ENCODE peak calls at places on chromosome 1, in nine cellular contexts. One of them, this sample, is unnamed. For H3K4me1, the result is how much of the 10 kb centered on the place peaks cover.

GRCh38 chr1:228517655-228518054 is 30.5 kb downstream of the RNF187 start:
- DNase-seq in psoas muscle: no peak
- DNase-seq in gastrocnemius medialis: no peak
- DNase-seq in cardiac muscle cell: no peak
- DNase-seq in tibial artery: no peak
- DNase-seq in ovary: no peak
- DNase-seq in neural progenitor cell: no peak
- DNase-seq in fibroblast of lung: no peak
- DNase-seq in tibial nerve: no peak
- DNase-seq in this sample: no peak

GRCh38 chr1:21149430-21149861 is 27.3 kb downstream of the EIF4G3 start:
- DNase-seq in tibial artery: no peak
- DNase-seq in fibroblast of lung: peak
- DNase-seq in gastrocnemius medialis: no peak
- DNase-seq in neural progenitor cell: no peak
- DNase-seq in ovary: no peak
- DNase-seq in psoas muscle: no peak
- DNase-seq in tibial nerve: no peak
- DNase-seq in cardiac muscle cell: no peak
- DNase-seq in this sample: peak

GRCh38 chr1:110645962-110646735 is 28.6 kb downstream of the KCNA3 start:
- DNase-seq in tibial nerve: no peak
- DNase-seq in cardiac muscle cell: no peak
- DNase-seq in fibroblast of lung: peak
- DNase-seq in neural progenitor cell: no peak
- DNase-seq in ovary: no peak
- DNase-seq in tibial artery: no peak
- DNase-seq in gastrocnemius medialis: no peak
- DNase-seq in psoas muscle: no peak
- DNase-seq in this sample: no peak

GRCh38 chr1:118688891-118689290 is 299.3 kb downstream of the TBX15 start:
- DNase-seq in tibial artery: no peak
- DNase-seq in neural progenitor cell: no peak
- DNase-seq in cardiac muscle cell: no peak
- DNase-seq in psoas muscle: no peak
- DNase-seq in fibroblast of lung: no peak
- DNase-seq in gastrocnemius medialis: no peak
- DNase-seq in tibial nerve: no peak
- DNase-seq in ovary: no peak
- DNase-seq in this sample: no peak

GRCh38 chr1:227543283-227544066 is 19.9 kb upstream of the ZNF678 start:
- DNase-seq in psoas muscle: no peak
- DNase-seq in fibroblast of lung: no peak
- DNase-seq in gastrocnemius medialis: no peak
- DNase-seq in neural progenitor cell: no peak
- DNase-seq in cardiac muscle cell: no peak
- DNase-seq in tibial artery: no peak
- DNase-seq in ovary: no peak
- DNase-seq in tibial nerve: no peak
- DNase-seq in this sample: no peak

GRCh38 chr1:207316622-207317510 is 4.6 kb upstream of the CD55 start:
- DNase-seq in ovary: no peak
- DNase-seq in tibial artery: no peak
- DNase-seq in tibial nerve: no peak
- DNase-seq in fibroblast of lung: no peak
- DNase-seq in gastrocnemius medialis: peak
- DNase-seq in neural progenitor cell: no peak
- DNase-seq in cardiac muscle cell: no peak
- DNase-seq in psoas muscle: no peak
- DNase-seq in this sample: no peak

GRCh38 chr1:87292684-87293493 is 35.8 kb upstream of the LMO4 start:
- DNase-seq in gastrocnemius medialis: no peak
- DNase-seq in tibial artery: no peak
- DNase-seq in ovary: no peak
- DNase-seq in neural progenitor cell: peak
- DNase-seq in fibroblast of lung: peak
- DNase-seq in psoas muscle: no peak
- DNase-seq in cardiac muscle cell: peak
- DNase-seq in tibial nerve: peak
- DNase-seq in this sample: no peak

GRCh38 chr1:202694354-202694753 is 15.9 kb downstream of the SYT2 start:
- DNase-seq in ovary: no peak
- DNase-seq in gastrocnemius medialis: no peak
- DNase-seq in fibroblast of lung: no peak
- DNase-seq in cardiac muscle cell: no peak
- DNase-seq in tibial artery: peak
- DNase-seq in psoas muscle: no peak
- DNase-seq in neural progenitor cell: no peak
- DNase-seq in tibial nerve: no peak
- DNase-seq in this sample: no peak

GRCh38 chr1:10865518-10866313 is 69.3 kb upstream of the CASZ1 start:
- DNase-seq in fibroblast of lung: no peak
- DNase-seq in neural progenitor cell: no peak
- DNase-seq in tibial nerve: no peak
- DNase-seq in tibial artery: no peak
- DNase-seq in ovary: no peak
- DNase-seq in gastrocnemius medialis: no peak
- DNase-seq in psoas muscle: no peak
- DNase-seq in cardiac muscle cell: no peak
- DNase-seq in this sample: peak

GRCh38 chr1:169999357-169999756 is 75.1 kb downstream of the KIFAP3 start:
- DNase-seq in psoas muscle: no peak
- DNase-seq in gastrocnemius medialis: no peak
- DNase-seq in cardiac muscle cell: no peak
- DNase-seq in tibial nerve: no peak
- DNase-seq in neural progenitor cell: no peak
- DNase-seq in tibial artery: peak
- DNase-seq in ovary: no peak
- DNase-seq in fibroblast of lung: peak
- DNase-seq in this sample: peak

GRCh38 chr1:5423109-5423508 is 569.1 kb downstream of the NPHP4 start:
- DNase-seq in cardiac muscle cell: peak
- DNase-seq in tibial nerve: no peak
- DNase-seq in neural progenitor cell: no peak
- DNase-seq in ovary: no peak
- DNase-seq in tibial artery: no peak
- DNase-seq in psoas muscle: no peak
- DNase-seq in gastrocnemius medialis: no peak
- DNase-seq in fibroblast of lung: no peak
- DNase-seq in this sample: no peak

GRCh38 chr1:186617860-186618780 is 62.1 kb downstream of the PTGS2 start:
- DNase-seq in tibial nerve: no peak
- DNase-seq in fibroblast of lung: peak
- DNase-seq in cardiac muscle cell: no peak
- DNase-seq in ovary: no peak
- DNase-seq in neural progenitor cell: no peak
- DNase-seq in psoas muscle: peak
- DNase-seq in tibial artery: no peak
- DNase-seq in gastrocnemius medialis: no peak
- DNase-seq in this sample: peak

GRCh38 chr1:87435484-87435883 is 106.8 kb downstream of the LMO4 start:
- DNase-seq in ovary: no peak
- DNase-seq in tibial nerve: no peak
- DNase-seq in gastrocnemius medialis: no peak
- DNase-seq in cardiac muscle cell: no peak
- DNase-seq in neural progenitor cell: no peak
- DNase-seq in tibial artery: no peak
- DNase-seq in fibroblast of lung: peak
- DNase-seq in psoas muscle: no peak
- DNase-seq in this sample: peak

GRCh38 chr1:227886993-227887696 is 60.6 kb downstream of the WNT9A start:
- DNase-seq in psoas muscle: no peak
- DNase-seq in gastrocnemius medialis: no peak
- DNase-seq in cardiac muscle cell: no peak
- DNase-seq in neural progenitor cell: peak
- DNase-seq in tibial nerve: peak
- DNase-seq in ovary: peak
- DNase-seq in fibroblast of lung: peak
- DNase-seq in tibial artery: peak
- DNase-seq in this sample: peak

GRCh38 chr1:166350490-166350889 is 183.7 kb upstream of the FAM78B start:
- DNase-seq in cardiac muscle cell: no peak
- DNase-seq in psoas muscle: no peak
- DNase-seq in neural progenitor cell: no peak
- DNase-seq in tibial artery: no peak
- DNase-seq in tibial nerve: no peak
- DNase-seq in ovary: no peak
- DNase-seq in gastrocnemius medialis: no peak
- DNase-seq in fibroblast of lung: no peak
- DNase-seq in this sample: no peak

GRCh38 chr1:112389689-112390088 is 6.3 kb upstream of the CTTNBP2NL start:
- DNase-seq in tibial artery: no peak
- DNase-seq in tibial nerve: no peak
- DNase-seq in neural progenitor cell: no peak
- DNase-seq in psoas muscle: peak
- DNase-seq in ovary: no peak
- DNase-seq in gastrocnemius medialis: no peak
- DNase-seq in fibroblast of lung: no peak
- DNase-seq in cardiac muscle cell: no peak
- DNase-seq in this sample: no peak

GRCh38 chr1:113981962-113982931 is 3.0 kb downstream of the OLFML3 start:
- DNase-seq in cardiac muscle cell: peak
- DNase-seq in fibroblast of lung: peak
- DNase-seq in gastrocnemius medialis: peak
- DNase-seq in ovary: peak
- DNase-seq in tibial artery: peak
- DNase-seq in psoas muscle: peak
- DNase-seq in neural progenitor cell: no peak
- DNase-seq in tibial nerve: peak
- DNase-seq in this sample: peak
- H3K4me1 ChIP-seq in cardiac muscle cell: under half
- H3K4me1 ChIP-seq in fibroblast of lung: under half
- H3K4me1 ChIP-seq in gastrocnemius medialis: half or more
- H3K4me1 ChIP-seq in ovary: under half
- H3K4me1 ChIP-seq in tibial artery: under half
- H3K4me1 ChIP-seq in psoas muscle: under half
- H3K4me1 ChIP-seq in neural progenitor cell: under half
- H3K4me1 ChIP-seq in tibial nerve: under half
- H3K4me1 ChIP-seq in this sample: half or more

GRCh38 chr1:205056956-205057568 is 14.1 kb downstream of the CNTN2 start:
- DNase-seq in neural progenitor cell: no peak
- DNase-seq in psoas muscle: no peak
- DNase-seq in cardiac muscle cell: no peak
- DNase-seq in gastrocnemius medialis: no peak
- DNase-seq in tibial artery: no peak
- DNase-seq in ovary: no peak
- DNase-seq in fibroblast of lung: no peak
- DNase-seq in tibial nerve: no peak
- DNase-seq in this sample: peak
- H3K27ac ChIP-seq in neural progenitor cell: no peak
- H3K27ac ChIP-seq in psoas muscle: no peak
- H3K27ac ChIP-seq in cardiac muscle cell: no peak
- H3K27ac ChIP-seq in gastrocnemius medialis: no peak
- H3K27ac ChIP-seq in tibial artery: no peak
- H3K27ac ChIP-seq in ovary: no peak
- H3K27ac ChIP-seq in fibroblast of lung: no peak
- H3K27ac ChIP-seq in tibial nerve: no peak
- H3K27ac ChIP-seq in this sample: no peak

GRCh38 chr1:230105754-230106625 is 39.0 kb downstream of the GALNT2 start:
- DNase-seq in cardiac muscle cell: no peak
- DNase-seq in neural progenitor cell: no peak
- DNase-seq in tibial artery: no peak
- DNase-seq in gastrocnemius medialis: no peak
- DNase-seq in psoas muscle: no peak
- DNase-seq in fibroblast of lung: peak
- DNase-seq in ovary: no peak
- DNase-seq in tibial nerve: no peak
- DNase-seq in this sample: peak

GRCh38 chr1:230103341-230104173 is 36.5 kb downstream of the GALNT2 start:
- DNase-seq in tibial artery: no peak
- DNase-seq in tibial nerve: no peak
- DNase-seq in psoas muscle: no peak
- DNase-seq in ovary: no peak
- DNase-seq in cardiac muscle cell: no peak
- DNase-seq in fibroblast of lung: peak
- DNase-seq in gastrocnemius medialis: no peak
- DNase-seq in neural progenitor cell: no peak
- DNase-seq in this sample: peak

GRCh38 chr1:230102472-230102871 is 35.4 kb downstream of the GALNT2 start:
- DNase-seq in neural progenitor cell: no peak
- DNase-seq in tibial nerve: no peak
- DNase-seq in cardiac muscle cell: no peak
- DNase-seq in psoas muscle: no peak
- DNase-seq in ovary: no peak
- DNase-seq in fibroblast of lung: no peak
- DNase-seq in tibial artery: no peak
- DNase-seq in gastrocnemius medialis: no peak
- DNase-seq in this sample: no peak

GRCh38 chr1:230105245-230105753 is 38.3 kb downstream of the GALNT2 start:
- DNase-seq in ovary: no peak
- DNase-seq in fibroblast of lung: no peak
- DNase-seq in tibial artery: no peak
- DNase-seq in neural progenitor cell: no peak
- DNase-seq in gastrocnemius medialis: no peak
- DNase-seq in cardiac muscle cell: no peak
- DNase-seq in psoas muscle: no peak
- DNase-seq in tibial nerve: no peak
- DNase-seq in this sample: no peak

GRCh38 chr1:230104395-230105244 is 37.6 kb downstream of the GALNT2 start:
- DNase-seq in cardiac muscle cell: peak
- DNase-seq in fibroblast of lung: peak
- DNase-seq in psoas muscle: peak
- DNase-seq in gastrocnemius medialis: peak
- DNase-seq in neural progenitor cell: peak
- DNase-seq in tibial artery: peak
- DNase-seq in tibial nerve: peak
- DNase-seq in ovary: peak
- DNase-seq in this sample: peak
- TF ChIP-seq CTCF in cardiac muscle cell: no peak
- TF ChIP-seq CTCF in fibroblast of lung: peak
- TF ChIP-seq CTCF in psoas muscle: no peak
- TF ChIP-seq CTCF in gastrocnemius medialis: peak
- TF ChIP-seq CTCF in neural progenitor cell: no peak
- TF ChIP-seq CTCF in tibial artery: peak
- TF ChIP-seq CTCF in tibial nerve: no peak
- TF ChIP-seq CTCF in ovary: no peak
- TF ChIP-seq CTCF in this sample: peak

DNA sequence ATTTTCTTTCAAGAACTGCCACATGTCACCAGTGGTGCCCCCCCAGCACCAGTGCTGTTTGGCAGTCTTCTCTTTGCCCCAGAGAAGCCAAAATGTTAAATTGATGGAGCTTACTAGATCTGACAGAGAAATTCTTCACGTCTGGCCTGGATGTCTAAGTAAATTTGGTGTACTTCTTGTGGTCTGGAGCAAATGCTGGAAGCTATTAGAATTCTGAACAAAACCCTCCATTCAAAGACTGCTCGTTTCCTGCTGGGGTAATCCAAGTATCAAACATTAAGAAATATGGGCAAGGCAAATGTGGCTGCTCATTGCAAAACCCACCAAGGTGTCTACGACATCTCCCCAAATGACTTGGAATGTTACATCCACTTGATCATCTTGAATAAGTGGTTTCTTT is 92.3 kb downstream of the ROR1 start:
- DNase-seq in ovary: no peak
- DNase-seq in cardiac muscle cell: no peak
- DNase-seq in tibial nerve: no peak
- DNase-seq in gastrocnemius medialis: no peak
- DNase-seq in tibial artery: no peak
- DNase-seq in psoas muscle: no peak
- DNase-seq in fibroblast of lung: no peak
- DNase-seq in neural progenitor cell: no peak
- DNase-seq in this sample: no peak
- H3K4me1 ChIP-seq in ovary: under half
- H3K4me1 ChIP-seq in cardiac muscle cell: half or more
- H3K4me1 ChIP-seq in tibial nerve: under half
- H3K4me1 ChIP-seq in gastrocnemius medialis: under half
- H3K4me1 ChIP-seq in tibial artery: under half
- H3K4me1 ChIP-seq in psoas muscle: under half
- H3K4me1 ChIP-seq in fibroblast of lung: under half
- H3K4me1 ChIP-seq in neural progenitor cell: under half
- H3K4me1 ChIP-seq in this sample: under half